ENCODE peak calls at places on chromosomes 6 and 20, in five cellular contexts. One of them, this sample, is unnamed.

GRCh38 chr6:149895702-149896310 is 2.1 kb downstream of the RAET1E start:
- DNase-seq in NCI-H1048: no peak
- DNase-seq in ovary: peak
- DNase-seq in NCI-H2029: peak
- DNase-seq in psoas muscle: peak
- DNase-seq in this sample: peak

GRCh38 chr6:40545954-40546353 is 41.2 kb downstream of the LRFN2 start:
- DNase-seq in NCI-H1048: no peak
- DNase-seq in ovary: no peak
- DNase-seq in NCI-H2029: no peak
- DNase-seq in psoas muscle: no peak
- DNase-seq in this sample: no peak

GRCh38 chr6:117237561-117237960 is 27.8 kb upstream of the VGLL2 start:
- DNase-seq in NCI-H1048: no peak
- DNase-seq in ovary: no peak
- DNase-seq in NCI-H2029: no peak
- DNase-seq in psoas muscle: no peak
- DNase-seq in this sample: no peak

GRCh38 chr20:59817846-59818245 is 115.6 kb downstream of the SYCP2 start:
- DNase-seq in NCI-H1048: no peak
- DNase-seq in ovary: no peak
- DNase-seq in NCI-H2029: no peak
- DNase-seq in psoas muscle: no peak
- DNase-seq in this sample: no peak

GRCh38 chr6:72968704-72969103 is 256.6 kb downstream of the KHDC1L start:
- DNase-seq in NCI-H1048: no peak
- DNase-seq in ovary: no peak
- DNase-seq in NCI-H2029: peak
- DNase-seq in psoas muscle: no peak
- DNase-seq in this sample: no peak

GRCh38 chr6:13523826-13524622 is 36.6 kb upstream of the GFOD1 start:
- DNase-seq in NCI-H1048: no peak
- DNase-seq in ovary: no peak
- DNase-seq in NCI-H2029: no peak
- DNase-seq in psoas muscle: peak
- DNase-seq in this sample: peak

GRCh38 chr6:159594750-159595117 is 98.3 kb downstream of the SOD2 start:
- DNase-seq in NCI-H1048: no peak
- DNase-seq in ovary: no peak
- DNase-seq in NCI-H2029: no peak
- DNase-seq in psoas muscle: no peak
- DNase-seq in this sample: no peak

GRCh38 chr6:101417899-101418298 is 24.4 kb downstream of the GRIK2 start:
- DNase-seq in NCI-H1048: no peak
- DNase-seq in ovary: no peak
- DNase-seq in NCI-H2029: no peak
- DNase-seq in psoas muscle: no peak
- DNase-seq in this sample: no peak

GRCh38 chr20:59219206-59219605 is 55.6 kb downstream of the ZNF831 start:
- DNase-seq in NCI-H1048: no peak
- DNase-seq in ovary: no peak
- DNase-seq in NCI-H2029: no peak
- DNase-seq in psoas muscle: no peak
- DNase-seq in this sample: no peak

GRCh38 chr6:38671885-38672467 is 31.0 kb downstream of the GLO1 start:
- DNase-seq in NCI-H1048: no peak
- DNase-seq in ovary: no peak
- DNase-seq in NCI-H2029: peak
- DNase-seq in psoas muscle: no peak
- DNase-seq in this sample: peak

GRCh38 chr6:138161434-138162103 is at the start of gene ARFGEF3:
- DNase-seq in NCI-H1048: no peak
- DNase-seq in ovary: peak
- DNase-seq in NCI-H2029: peak
- DNase-seq in psoas muscle: peak
- DNase-seq in this sample: no peak

GRCh38 chr6:28090902-28091586 is 10.7 kb downstream of the ZNF165 start:
- DNase-seq in NCI-H1048: no peak
- DNase-seq in ovary: peak
- DNase-seq in NCI-H2029: no peak
- DNase-seq in psoas muscle: no peak
- DNase-seq in this sample: no peak

GRCh38 chr20:4091332-4092135 is 76.2 kb upstream of the RNF24 start:
- DNase-seq in NCI-H1048: no peak
- DNase-seq in ovary: peak
- DNase-seq in NCI-H2029: no peak
- DNase-seq in psoas muscle: peak
- DNase-seq in this sample: no peak

GRCh38 chr6:132683543-132683942 is 24.6 kb upstream of the TAAR1 start:
- DNase-seq in NCI-H1048: no peak
- DNase-seq in ovary: no peak
- DNase-seq in NCI-H2029: no peak
- DNase-seq in psoas muscle: no peak
- DNase-seq in this sample: no peak

GRCh38 chr6:12065321-12066140 is 53.4 kb downstream of the HIVEP1 start:
- DNase-seq in NCI-H1048: no peak
- DNase-seq in ovary: no peak
- DNase-seq in NCI-H2029: no peak
- DNase-seq in psoas muscle: no peak
- DNase-seq in this sample: no peak

GRCh38 chr6:43776115-43776798 is 6.2 kb downstream of the VEGFA start:
- DNase-seq in NCI-H1048: no peak
- DNase-seq in ovary: peak
- DNase-seq in NCI-H2029: no peak
- DNase-seq in psoas muscle: peak
- DNase-seq in this sample: no peak

GRCh38 chr20:19789446-19789845 is 31.4 kb downstream of the RIN2 start:
- DNase-seq in NCI-H1048: no peak
- DNase-seq in ovary: no peak
- DNase-seq in NCI-H2029: no peak
- DNase-seq in psoas muscle: no peak
- DNase-seq in this sample: no peak

GRCh38 chr6:15417811-15418210 is 171.9 kb downstream of the JARID2 start:
- DNase-seq in NCI-H1048: no peak
- DNase-seq in ovary: no peak
- DNase-seq in NCI-H2029: no peak
- DNase-seq in psoas muscle: no peak
- DNase-seq in this sample: no peak

GRCh38 chr6:105806486-105806920 is 279.6 kb upstream of the PRDM1 start:
- DNase-seq in NCI-H1048: no peak
- DNase-seq in ovary: no peak
- DNase-seq in NCI-H2029: no peak
- DNase-seq in psoas muscle: no peak
- DNase-seq in this sample: no peak

This sample was measured in SK-N-MC.